ENCODE peak calls at places on chromosomes 6 and 20, in four cellular contexts. C is CD4-positive, alpha-beta T cell; K is psoas muscle; P is stomach. H is an unnamed sample.
A peak's percentile ranks its signal among the peaks of the same experiment; 100 is the strongest.

GRCh38 chr6:105553174-105553573 is 150.3 kb upstream of the PREP start:
- DNase-seq in C (no peak), P (no peak), K (no peak), H (no peak)

GRCh38 chr6:29737707-29738630 is 14.7 kb downstream of the HLA-F start:
- DNase-seq in C (peak; percentile 60), P (peak; percentile 71), K (peak; percentile 65), H (no peak)

GRCh38 chr6:33241968-33242367 is 29.7 kb downstream of the VPS52 start:
- DNase-seq in P (no peak), C (no peak), K (no peak), H (no peak)

GRCh38 chr20:42741906-42742305 is 447.8 kb downstream of the PTPRT start:
- DNase-seq in C (no peak), P (no peak), K (no peak), H (no peak)

GRCh38 chr6:151814614-151815013 is 7.1 kb downstream of the ESR1 start:
- DNase-seq in C (no peak), P (no peak), K (no peak), H (no peak)

GRCh38 chr20:43946659-43947315 is 32.1 kb downstream of the TOX2 start:
- DNase-seq in P (no peak), C (no peak), K (no peak), H (peak; percentile 61)

GRCh38 chr6:56699066-56699654 is 56.5 kb upstream of the DST start:
- DNase-seq in P (no peak), K (no peak), C (no peak), H (no peak)

GRCh38 chr6:13011612-13012146 is 295.1 kb downstream of the PHACTR1 start:
- DNase-seq in C (no peak), P (no peak), K (no peak), H (no peak)

GRCh38 chr6:150269857-150270223 is 99.0 kb upstream of the IYD start:
- DNase-seq in P (no peak), K (no peak), C (no peak), H (no peak)

GRCh38 chr20:38346741-38347140 is 459 bp downstream of the LBP start:
- DNase-seq in C (no peak), K (no peak), P (no peak), H (no peak)

GRCh38 chr20:19936801-19937583 is 80.2 kb upstream of the NAA20 start:
- DNase-seq in P (no peak), C (peak; percentile 4), K (peak; percentile 61), H (peak; percentile 65)

GRCh38 chr6:20891161-20891560 is 356.9 kb downstream of the CDKAL1 start:
- DNase-seq in C (no peak), P (no peak), K (no peak), H (no peak)

GRCh38 chr6:27810768-27811298 is 101.4 kb downstream of the OR2B2 start:
- DNase-seq in K (no peak), C (no peak), P (no peak), H (no peak)

GRCh38 chr6:33123732-33124524 is 48.1 kb downstream of the HLA-DPB1 start:
- DNase-seq in P (no peak), K (no peak), C (no peak), H (no peak)

GRCh38 chr20:4135385-4136077 is 120.2 kb upstream of the RNF24 start:
- DNase-seq in P (peak; percentile 64), C (no peak), K (no peak), H (no peak)

GRCh38 chr6:34414999-34415858 is 10.6 kb downstream of the RPS10 start:
- DNase-seq in C (no peak), P (peak; percentile 58), K (no peak), H (no peak)

GRCh38 chr6:152004036-152004566 is 196.6 kb downstream of the ESR1 start:
- DNase-seq in K (no peak), C (no peak), P (no peak), H (no peak)

GRCh38 chr6:61886608-61887259 is 399.3 kb downstream of the KHDRBS2 start:
- DNase-seq in K (no peak), C (no peak), P (no peak), H (no peak)

GRCh38 chr6:88380618-88381288 is 214.6 kb upstream of the CNR1 start:
- DNase-seq in C (no peak), K (no peak), P (no peak), H (no peak)

GRCh38 chr20:7094438-7094997 is 327.0 kb downstream of the BMP2 start:
- DNase-seq in K (no peak), P (no peak), C (no peak), H (no peak)

GRCh38 chr6:156695747-156696146 is 81.4 kb upstream of the ARID1B start:
- DNase-seq in P (no peak), C (no peak), K (no peak), H (no peak)

GRCh38 chr6:91781946-91782345 is 1195.1 kb upstream of the MAP3K7 start:
- DNase-seq in K (peak; percentile 53), C (no peak), P (no peak), H (no peak)

GRCh38 chr6:13495112-13495765 is 7.8 kb upstream of the GFOD1 start:
- DNase-seq in K (no peak), P (no peak), C (no peak), H (no peak)

GRCh38 chr6:14606353-14606752 is 488.8 kb downstream of the CD83 start:
- DNase-seq in K (no peak), C (no peak), P (no peak), H (no peak)

GRCh38 chr6:39791850-39792500 is at the start of gene DAAM2:
- DNase-seq in K (peak; percentile 78), P (peak; percentile 64), C (no peak), H (peak; percentile 92)

GRCh38 chr6:34536251-34536958 is 19.7 kb downstream of the SPDEF start:
- DNase-seq in C (no peak), K (no peak), P (peak; percentile 90), H (no peak)

GRCh38 chr6:94683409-94683808 is 893.9 kb upstream of the MANEA start:
- DNase-seq in P (no peak), K (no peak), C (no peak), H (no peak)

GRCh38 chr6:18343741-18344140 is 43.4 kb upstream of the RNF144B start:
- DNase-seq in K (no peak), P (no peak), C (no peak), H (no peak)
- H3K27ac ChIP-seq in K (peak overlapping the region; percentile 92), P (no peak overlapping the region), C (no peak overlapping the region), H (no peak overlapping the region)

GRCh38 chr20:10321138-10321717 is 102.6 kb downstream of the SNAP25 start:
- DNase-seq in C (no peak), P (no peak), K (no peak), H (no peak)
- H3K27ac ChIP-seq in C (no peak overlapping the region), P (no peak overlapping the region), K (no peak overlapping the region), H (no peak overlapping the region)

DNA sequence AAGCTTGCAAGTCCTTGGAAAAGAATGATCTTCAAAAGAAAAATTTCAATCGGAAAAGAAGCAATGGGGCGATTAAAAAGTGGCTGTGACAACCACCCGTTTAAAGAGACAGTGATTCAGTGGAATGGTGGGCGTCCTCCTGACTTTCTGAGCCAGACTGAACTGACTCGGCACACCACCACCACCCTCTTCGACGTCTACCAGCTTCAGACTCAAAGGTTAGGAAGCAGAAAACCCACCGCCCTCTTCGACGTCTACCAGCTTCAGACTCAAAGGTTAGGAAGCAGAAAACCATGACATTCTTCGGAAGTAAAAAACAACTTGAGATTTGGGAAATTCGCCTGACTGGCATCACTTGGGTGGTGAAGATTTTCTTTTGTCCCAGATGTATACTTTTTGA is 28.3 kb upstream of the IRF4 start:
- DNase-seq in K (no peak), P (no peak), C (no peak), H (peak; percentile 40)
- H3K27ac ChIP-seq in K (no peak overlapping the region), P (no peak overlapping the region), C (no peak overlapping the region), H (no peak overlapping the region)

GRCh38 chr6:37022135-37022863 is 16.8 kb downstream of the FGD2 start:
- DNase-seq in K (no peak), C (no peak), P (no peak), H (peak; percentile 70)
- H3K27ac ChIP-seq in K (no peak overlapping the region), C (no peak overlapping the region), P (no peak overlapping the region), H (no peak overlapping the region)

GRCh38 chr6:158015188-158015506 is 33.5 kb downstream of the SYNJ2 start:
- DNase-seq in K (no peak), P (no peak), C (no peak), H (no peak)

GRCh38 chr6:158016571-158017383 is 35.1 kb downstream of the SYNJ2 start:
- DNase-seq in K (peak; percentile 8), P (no peak), C (no peak), H (peak; percentile 47)

GRCh38 chr6:158014505-158015187 is 33.0 kb downstream of the SYNJ2 start:
- DNase-seq in K (no peak), C (no peak), P (no peak), H (peak; percentile 44)

GRCh38 chr6:158013904-158014504 is 32.3 kb downstream of the SYNJ2 start:
- DNase-seq in P (no peak), C (no peak), K (no peak), H (no peak)

DNA sequence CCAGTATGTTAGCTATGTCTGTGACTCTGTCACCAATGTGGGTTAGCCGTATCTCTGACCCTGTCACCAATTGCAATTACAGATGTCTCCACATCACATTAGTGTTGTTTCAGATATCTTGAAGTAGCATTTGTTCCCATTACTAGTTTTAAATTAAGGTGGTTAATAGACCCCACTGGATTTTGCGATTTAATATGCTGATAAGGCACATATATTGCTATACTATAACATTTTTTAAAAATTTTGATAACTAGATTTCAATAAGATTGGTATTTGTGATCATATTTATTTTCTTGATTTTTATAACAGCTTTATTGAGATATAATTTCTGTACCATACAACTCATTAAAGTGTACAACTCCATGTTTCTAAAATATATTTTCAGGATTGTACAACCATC is 33.9 kb downstream of the SYNJ2 start:
- DNase-seq in P (no peak), C (no peak), K (no peak), H (no peak)
- H3K27ac ChIP-seq in P (no peak overlapping the region), C (no peak overlapping the region), K (no peak overlapping the region), H (no peak overlapping the region)

DNA sequence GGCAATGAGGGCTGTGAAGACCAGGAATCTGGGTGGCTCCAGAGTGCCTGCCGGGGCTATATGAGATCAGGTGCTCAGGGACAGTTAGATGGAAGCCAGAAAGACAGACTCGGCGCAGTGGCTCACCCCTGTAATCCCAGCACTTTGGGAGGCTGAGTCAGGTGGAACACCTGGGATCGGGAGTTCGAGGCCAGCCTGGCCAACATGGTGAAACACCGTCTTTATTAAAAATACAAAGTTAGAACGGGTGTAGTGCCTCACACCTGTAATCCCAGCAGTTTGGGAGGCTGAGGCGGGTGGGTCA is 43.4 kb downstream of the BCAS4 start:
- DNase-seq in K (no peak), C (no peak), P (no peak), H (no peak)
- H3K27ac ChIP-seq in K (no peak overlapping the region), C (no peak overlapping the region), P (no peak overlapping the region), H (peak overlapping the region; percentile 95)

DNA sequence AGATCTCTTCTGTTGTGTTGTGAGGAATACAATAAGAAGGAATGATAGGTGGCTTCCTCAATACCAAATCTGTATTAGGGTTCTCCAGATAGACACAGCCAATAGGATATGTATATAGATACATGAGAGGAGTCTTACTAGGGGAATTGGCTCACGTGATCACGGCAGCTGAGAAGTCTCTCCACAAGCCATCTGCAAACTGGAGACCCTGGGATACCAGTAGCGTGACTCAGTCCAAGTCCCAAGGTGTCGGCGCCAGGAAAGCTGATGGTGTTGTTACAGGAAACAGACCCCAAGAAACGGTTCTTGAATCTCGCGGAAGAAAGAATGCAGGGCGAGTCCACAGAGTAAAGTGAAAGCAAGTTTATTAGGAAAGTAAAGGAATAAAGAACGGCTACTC is 61.4 kb downstream of the SYTL3 start:
- DNase-seq in K (no peak), C (no peak), P (no peak), H (no peak)
- H3K27ac ChIP-seq in K (no peak overlapping the region), C (no peak overlapping the region), P (no peak overlapping the region), H (no peak overlapping the region)

H was measured in aorta.